ENCODE peak calls at places on chromosomes 12 and 14, in ten cellular contexts. Q, V, Z, G, T, L, D, F, X and U are unnamed samples.
A peak's percentile ranks its signal among the peaks of the same experiment; 100 is the strongest.

GRCh38 chr12:91250273-91250672 is 67.7 kb upstream of the DCN start:
- DNase-seq in G (no peak), X (no peak), V (no peak), Z (no peak), L (no peak), F (no peak), D (no peak), T (no peak), Q (no peak), U (no peak)

GRCh38 chr14:64971452-64971889 is 665 bp downstream of the RAB15 start:
- DNase-seq in L (peak; percentile 41), X (no peak), Z (no peak), G (no peak), T (no peak), Q (no peak), D (no peak), V (no peak), F (no peak), U (no peak)

GRCh38 chr12:24948452-24948815 is 467 bp downstream of the BCAT1 start:
- DNase-seq in G (no peak), T (no peak), Q (no peak), Z (peak; percentile 39), X (no peak), L (no peak), D (no peak), F (no peak), V (peak; percentile 64), U (no peak)

GRCh38 chr12:29569392-29569791 is 71.9 kb upstream of the OVCH1 start:
- DNase-seq in G (no peak), T (no peak), X (no peak), L (no peak), Q (no peak), V (no peak), D (no peak), Z (no peak), F (no peak), U (no peak)

GRCh38 chr14:32352631-32353030 is 23.5 kb downstream of the AKAP6 start:
- DNase-seq in T (no peak), G (no peak), L (no peak), F (no peak), X (no peak), Q (no peak), V (no peak), D (no peak), Z (no peak), U (no peak)

GRCh38 chr12:65275627-65276026 is 2.9 kb upstream of the MSRB3 start:
- DNase-seq in L (no peak), X (no peak), T (no peak), V (no peak), Z (no peak), G (no peak), D (no peak), F (no peak), Q (no peak), U (no peak)

GRCh38 chr14:55191881-55192616 is 664 bp upstream of the DLGAP5 start:
- DNase-seq in Q (no peak), Z (no peak), T (no peak), F (no peak), L (no peak), V (no peak), D (no peak), X (no peak), G (no peak), U (no peak)

GRCh38 chr14:99145307-99145706 is 126.7 kb downstream of the BCL11B start:
- DNase-seq in V (no peak), Q (no peak), F (no peak), D (no peak), G (no peak), Z (no peak), L (no peak), T (no peak), X (no peak), U (no peak)

GRCh38 chr12:120652671-120653435 is 12.4 kb downstream of the CABP1 start:
- DNase-seq in Q (no peak), F (no peak), D (no peak), V (no peak), X (no peak), G (no peak), L (no peak), Z (no peak), T (no peak), U (no peak)

GRCh38 chr14:95698287-95698686 is 12.1 kb downstream of the TCL1B start:
- DNase-seq in G (no peak), D (no peak), L (no peak), F (no peak), T (no peak), X (no peak), V (no peak), Q (no peak), Z (no peak), U (no peak)